ENCODE peak calls at places on chromosomes 16 and 17, in ten cellular contexts. One of them, this sample, is unnamed.

GRCh38 chr17:15444805-15445204 is 22.6 kb downstream of the CDRT4 start:
- DNase-seq in GM13977: no peak
- DNase-seq in smooth muscle cell of the brain vasculature: no peak
- DNase-seq in A549: no peak
- DNase-seq in sigmoid colon: peak; percentile 11
- DNase-seq in stimulated activated CD4-positive, alpha-beta T cell treated with anti-CD3 and anti-CD28 coated beads, Interleukin-2, amount 100 ng/mL, for 48 hours: no peak
- DNase-seq in gastrocnemius medialis: no peak
- DNase-seq in H1: no peak
- DNase-seq in NCI-H82: no peak
- DNase-seq in mucosa of descending colon: no peak
- DNase-seq in this sample: no peak

GRCh38 chr17:39199673-39199985 is 454 bp upstream of the RPL19 start:
- DNase-seq in stimulated activated CD4-positive, alpha-beta T cell treated with anti-CD3 and anti-CD28 coated beads, Interleukin-2, amount 100 ng/mL, for 48 hours: no peak
- DNase-seq in A549: no peak
- DNase-seq in smooth muscle cell of the brain vasculature: no peak
- DNase-seq in NCI-H82: no peak
- DNase-seq in H1: no peak
- DNase-seq in GM13977: no peak
- DNase-seq in sigmoid colon: no peak
- DNase-seq in mucosa of descending colon: peak; percentile 47
- DNase-seq in gastrocnemius medialis: no peak
- DNase-seq in this sample: no peak

GRCh38 chr17:72151565-72152391 is 31.0 kb downstream of the SOX9 start:
- DNase-seq in gastrocnemius medialis: no peak
- DNase-seq in GM13977: no peak
- DNase-seq in NCI-H82: no peak
- DNase-seq in mucosa of descending colon: peak; percentile 40
- DNase-seq in stimulated activated CD4-positive, alpha-beta T cell treated with anti-CD3 and anti-CD28 coated beads, Interleukin-2, amount 100 ng/mL, for 48 hours: no peak
- DNase-seq in smooth muscle cell of the brain vasculature: no peak
- DNase-seq in sigmoid colon: no peak
- DNase-seq in H1: no peak
- DNase-seq in A549: peak; percentile 98
- DNase-seq in this sample: no peak

GRCh38 chr17:45923511-45924268 is 29.3 kb downstream of the MAPT start:
- DNase-seq in smooth muscle cell of the brain vasculature: no peak
- DNase-seq in mucosa of descending colon: no peak
- DNase-seq in sigmoid colon: no peak
- DNase-seq in GM13977: no peak
- DNase-seq in gastrocnemius medialis: no peak
- DNase-seq in stimulated activated CD4-positive, alpha-beta T cell treated with anti-CD3 and anti-CD28 coated beads, Interleukin-2, amount 100 ng/mL, for 48 hours: no peak
- DNase-seq in H1: no peak
- DNase-seq in A549: no peak
- DNase-seq in NCI-H82: no peak
- DNase-seq in this sample: no peak

GRCh38 chr17:77501101-77501566 is 360.4 kb downstream of the SEC14L1 start:
- DNase-seq in NCI-H82: peak; percentile 74
- DNase-seq in sigmoid colon: peak; percentile 45
- DNase-seq in H1: no peak
- DNase-seq in gastrocnemius medialis: no peak
- DNase-seq in stimulated activated CD4-positive, alpha-beta T cell treated with anti-CD3 and anti-CD28 coated beads, Interleukin-2, amount 100 ng/mL, for 48 hours: peak; percentile 38
- DNase-seq in mucosa of descending colon: no peak
- DNase-seq in smooth muscle cell of the brain vasculature: no peak
- DNase-seq in A549: peak; percentile 57
- DNase-seq in GM13977: peak; percentile 57
- DNase-seq in this sample: peak; percentile 22

GRCh38 chr17:57861737-57862409 is 12.0 kb upstream of the MRPS23 start:
- DNase-seq in A549: peak; percentile 65
- DNase-seq in smooth muscle cell of the brain vasculature: no peak
- DNase-seq in gastrocnemius medialis: peak; percentile 58
- DNase-seq in stimulated activated CD4-positive, alpha-beta T cell treated with anti-CD3 and anti-CD28 coated beads, Interleukin-2, amount 100 ng/mL, for 48 hours: no peak
- DNase-seq in sigmoid colon: peak; percentile 89
- DNase-seq in NCI-H82: no peak
- DNase-seq in H1: no peak
- DNase-seq in GM13977: peak; percentile 42
- DNase-seq in mucosa of descending colon: peak; percentile 78
- DNase-seq in this sample: peak; percentile 85

GRCh38 chr17:7466644-7467341 is 12.6 kb downstream of the ZBTB4 start:
- DNase-seq in GM13977: no peak
- DNase-seq in gastrocnemius medialis: peak; percentile 42
- DNase-seq in sigmoid colon: peak; percentile 88
- DNase-seq in stimulated activated CD4-positive, alpha-beta T cell treated with anti-CD3 and anti-CD28 coated beads, Interleukin-2, amount 100 ng/mL, for 48 hours: no peak
- DNase-seq in H1: no peak
- DNase-seq in A549: no peak
- DNase-seq in NCI-H82: no peak
- DNase-seq in smooth muscle cell of the brain vasculature: no peak
- DNase-seq in mucosa of descending colon: no peak
- DNase-seq in this sample: peak; percentile 84

GRCh38 chr16:89115216-89115949 is 21.7 kb downstream of the ACSF3 start:
- DNase-seq in mucosa of descending colon: peak; percentile 78
- DNase-seq in GM13977: peak; percentile 80
- DNase-seq in A549: no peak
- DNase-seq in stimulated activated CD4-positive, alpha-beta T cell treated with anti-CD3 and anti-CD28 coated beads, Interleukin-2, amount 100 ng/mL, for 48 hours: peak; percentile 69
- DNase-seq in gastrocnemius medialis: peak; percentile 40
- DNase-seq in NCI-H82: no peak
- DNase-seq in H1: no peak
- DNase-seq in sigmoid colon: peak; percentile 84
- DNase-seq in smooth muscle cell of the brain vasculature: no peak
- DNase-seq in this sample: peak; percentile 91

GRCh38 chr17:74243013-74243755 is 29.8 kb downstream of the TTYH2 start:
- DNase-seq in gastrocnemius medialis: peak; percentile 54
- DNase-seq in NCI-H82: no peak
- DNase-seq in mucosa of descending colon: no peak
- DNase-seq in A549: no peak
- DNase-seq in sigmoid colon: no peak
- DNase-seq in H1: no peak
- DNase-seq in stimulated activated CD4-positive, alpha-beta T cell treated with anti-CD3 and anti-CD28 coated beads, Interleukin-2, amount 100 ng/mL, for 48 hours: no peak
- DNase-seq in smooth muscle cell of the brain vasculature: no peak
- DNase-seq in GM13977: no peak
- DNase-seq in this sample: peak; percentile 84

GRCh38 chr17:79065105-79065670 is 9.4 kb upstream of the ENGASE start:
- DNase-seq in mucosa of descending colon: peak; percentile 62
- DNase-seq in H1: no peak
- DNase-seq in stimulated activated CD4-positive, alpha-beta T cell treated with anti-CD3 and anti-CD28 coated beads, Interleukin-2, amount 100 ng/mL, for 48 hours: peak; percentile 53
- DNase-seq in NCI-H82: peak; percentile 64
- DNase-seq in gastrocnemius medialis: no peak
- DNase-seq in GM13977: no peak
- DNase-seq in sigmoid colon: peak; percentile 63
- DNase-seq in smooth muscle cell of the brain vasculature: no peak
- DNase-seq in A549: peak; percentile 73
- DNase-seq in this sample: no peak

GRCh38 chr16:56316545-56316944 is 108.8 kb downstream of the AMFR start:
- DNase-seq in mucosa of descending colon: no peak
- DNase-seq in sigmoid colon: no peak
- DNase-seq in smooth muscle cell of the brain vasculature: no peak
- DNase-seq in A549: no peak
- DNase-seq in GM13977: no peak
- DNase-seq in stimulated activated CD4-positive, alpha-beta T cell treated with anti-CD3 and anti-CD28 coated beads, Interleukin-2, amount 100 ng/mL, for 48 hours: no peak
- DNase-seq in gastrocnemius medialis: no peak
- DNase-seq in NCI-H82: no peak
- DNase-seq in H1: no peak
- DNase-seq in this sample: no peak

GRCh38 chr17:56717471-56717870 is 116.2 kb downstream of the C17orf67 start:
- DNase-seq in H1: no peak
- DNase-seq in A549: no peak
- DNase-seq in smooth muscle cell of the brain vasculature: no peak
- DNase-seq in GM13977: no peak
- DNase-seq in NCI-H82: no peak
- DNase-seq in stimulated activated CD4-positive, alpha-beta T cell treated with anti-CD3 and anti-CD28 coated beads, Interleukin-2, amount 100 ng/mL, for 48 hours: no peak
- DNase-seq in mucosa of descending colon: no peak
- DNase-seq in sigmoid colon: no peak
- DNase-seq in gastrocnemius medialis: no peak
- DNase-seq in this sample: no peak

GRCh38 chr16:16067127-16067526 is 117.7 kb downstream of the ABCC1 start:
- DNase-seq in GM13977: no peak
- DNase-seq in stimulated activated CD4-positive, alpha-beta T cell treated with anti-CD3 and anti-CD28 coated beads, Interleukin-2, amount 100 ng/mL, for 48 hours: no peak
- DNase-seq in gastrocnemius medialis: peak; percentile 82
- DNase-seq in NCI-H82: no peak
- DNase-seq in H1: no peak
- DNase-seq in sigmoid colon: peak; percentile 95
- DNase-seq in smooth muscle cell of the brain vasculature: no peak
- DNase-seq in A549: no peak
- DNase-seq in mucosa of descending colon: no peak
- DNase-seq in this sample: no peak

GRCh38 chr16:73018796-73019455 is 29.0 kb downstream of the ZFHX3 start:
- DNase-seq in smooth muscle cell of the brain vasculature: no peak
- DNase-seq in H1: no peak
- DNase-seq in gastrocnemius medialis: no peak
- DNase-seq in stimulated activated CD4-positive, alpha-beta T cell treated with anti-CD3 and anti-CD28 coated beads, Interleukin-2, amount 100 ng/mL, for 48 hours: no peak
- DNase-seq in GM13977: no peak
- DNase-seq in NCI-H82: no peak
- DNase-seq in A549: no peak
- DNase-seq in mucosa of descending colon: no peak
- DNase-seq in sigmoid colon: peak; percentile 19
- DNase-seq in this sample: no peak

GRCh38 chr16:84735846-84736586 is 36.2 kb downstream of the USP10 start:
- DNase-seq in smooth muscle cell of the brain vasculature: no peak
- DNase-seq in NCI-H82: no peak
- DNase-seq in mucosa of descending colon: peak; percentile 80
- DNase-seq in gastrocnemius medialis: no peak
- DNase-seq in sigmoid colon: no peak
- DNase-seq in stimulated activated CD4-positive, alpha-beta T cell treated with anti-CD3 and anti-CD28 coated beads, Interleukin-2, amount 100 ng/mL, for 48 hours: no peak
- DNase-seq in A549: no peak
- DNase-seq in H1: no peak
- DNase-seq in GM13977: no peak
- DNase-seq in this sample: no peak

GRCh38 chr16:64580558-64580957 is 541.3 kb downstream of the CDH11 start:
- DNase-seq in GM13977: no peak
- DNase-seq in sigmoid colon: no peak
- DNase-seq in gastrocnemius medialis: no peak
- DNase-seq in stimulated activated CD4-positive, alpha-beta T cell treated with anti-CD3 and anti-CD28 coated beads, Interleukin-2, amount 100 ng/mL, for 48 hours: no peak
- DNase-seq in mucosa of descending colon: no peak
- DNase-seq in H1: peak; percentile 1
- DNase-seq in smooth muscle cell of the brain vasculature: no peak
- DNase-seq in NCI-H82: no peak
- DNase-seq in A549: no peak
- DNase-seq in this sample: no peak

GRCh38 chr16:4882261-4882632 is 35.0 kb downstream of the UBN1 start:
- DNase-seq in mucosa of descending colon: no peak
- DNase-seq in H1: no peak
- DNase-seq in GM13977: no peak
- DNase-seq in sigmoid colon: no peak
- DNase-seq in stimulated activated CD4-positive, alpha-beta T cell treated with anti-CD3 and anti-CD28 coated beads, Interleukin-2, amount 100 ng/mL, for 48 hours: no peak
- DNase-seq in smooth muscle cell of the brain vasculature: peak; percentile 23
- DNase-seq in A549: no peak
- DNase-seq in gastrocnemius medialis: no peak
- DNase-seq in NCI-H82: peak; percentile 58
- DNase-seq in this sample: no peak

GRCh38 chr16:15466886-15467781 is 32.7 kb downstream of the BMERB1 start:
- DNase-seq in A549: peak; percentile 37
- DNase-seq in H1: no peak
- DNase-seq in gastrocnemius medialis: no peak
- DNase-seq in GM13977: no peak
- DNase-seq in NCI-H82: peak; percentile 51
- DNase-seq in stimulated activated CD4-positive, alpha-beta T cell treated with anti-CD3 and anti-CD28 coated beads, Interleukin-2, amount 100 ng/mL, for 48 hours: no peak
- DNase-seq in smooth muscle cell of the brain vasculature: no peak
- DNase-seq in sigmoid colon: no peak
- DNase-seq in mucosa of descending colon: no peak
- DNase-seq in this sample: no peak

GRCh38 chr16:85004587-85005205 is 6.6 kb downstream of the ZDHHC7 start:
- DNase-seq in mucosa of descending colon: no peak
- DNase-seq in smooth muscle cell of the brain vasculature: no peak
- DNase-seq in NCI-H82: no peak
- DNase-seq in gastrocnemius medialis: no peak
- DNase-seq in H1: no peak
- DNase-seq in sigmoid colon: no peak
- DNase-seq in GM13977: no peak
- DNase-seq in stimulated activated CD4-positive, alpha-beta T cell treated with anti-CD3 and anti-CD28 coated beads, Interleukin-2, amount 100 ng/mL, for 48 hours: no peak
- DNase-seq in A549: peak; percentile 71
- DNase-seq in this sample: no peak

GRCh38 chr17:73744411-73744810 is 100.2 kb upstream of the SDK2 start:
- DNase-seq in smooth muscle cell of the brain vasculature: no peak
- DNase-seq in A549: no peak
- DNase-seq in NCI-H82: peak; percentile 100
- DNase-seq in stimulated activated CD4-positive, alpha-beta T cell treated with anti-CD3 and anti-CD28 coated beads, Interleukin-2, amount 100 ng/mL, for 48 hours: no peak
- DNase-seq in mucosa of descending colon: no peak
- DNase-seq in gastrocnemius medialis: no peak
- DNase-seq in GM13977: no peak
- DNase-seq in H1: no peak
- DNase-seq in sigmoid colon: no peak
- DNase-seq in this sample: no peak

GRCh38 chr16:23679274-23679985 is 741 bp downstream of the PLK1 start:
- DNase-seq in stimulated activated CD4-positive, alpha-beta T cell treated with anti-CD3 and anti-CD28 coated beads, Interleukin-2, amount 100 ng/mL, for 48 hours: no peak
- DNase-seq in NCI-H82: peak; percentile 53
- DNase-seq in mucosa of descending colon: peak; percentile 69
- DNase-seq in gastrocnemius medialis: no peak
- DNase-seq in H1: no peak
- DNase-seq in smooth muscle cell of the brain vasculature: no peak
- DNase-seq in GM13977: peak; percentile 44
- DNase-seq in sigmoid colon: no peak
- DNase-seq in A549: peak; percentile 48
- DNase-seq in this sample: peak; percentile 77

GRCh38 chr16:23148513-23149266 is 562 bp downstream of the USP31 start:
- DNase-seq in gastrocnemius medialis: peak; percentile 72
- DNase-seq in A549: peak; percentile 59
- DNase-seq in NCI-H82: peak; percentile 58
- DNase-seq in smooth muscle cell of the brain vasculature: no peak
- DNase-seq in mucosa of descending colon: peak; percentile 89
- DNase-seq in sigmoid colon: peak; percentile 88
- DNase-seq in GM13977: peak; percentile 72
- DNase-seq in H1: no peak
- DNase-seq in stimulated activated CD4-positive, alpha-beta T cell treated with anti-CD3 and anti-CD28 coated beads, Interleukin-2, amount 100 ng/mL, for 48 hours: peak; percentile 40
- DNase-seq in this sample: peak; percentile 83

GRCh38 chr17:62178579-62178978 is 113.5 kb upstream of the MED13 start:
- DNase-seq in A549: peak; percentile 47
- DNase-seq in stimulated activated CD4-positive, alpha-beta T cell treated with anti-CD3 and anti-CD28 coated beads, Interleukin-2, amount 100 ng/mL, for 48 hours: no peak
- DNase-seq in sigmoid colon: no peak
- DNase-seq in smooth muscle cell of the brain vasculature: no peak
- DNase-seq in NCI-H82: no peak
- DNase-seq in mucosa of descending colon: no peak
- DNase-seq in H1: no peak
- DNase-seq in GM13977: no peak
- DNase-seq in gastrocnemius medialis: no peak
- DNase-seq in this sample: no peak

GRCh38 chr17:74360993-74361612 is 565 bp downstream of the BTBD17 start:
- DNase-seq in GM13977: no peak
- DNase-seq in smooth muscle cell of the brain vasculature: no peak
- DNase-seq in NCI-H82: peak; percentile 92
- DNase-seq in A549: no peak
- DNase-seq in mucosa of descending colon: no peak
- DNase-seq in stimulated activated CD4-positive, alpha-beta T cell treated with anti-CD3 and anti-CD28 coated beads, Interleukin-2, amount 100 ng/mL, for 48 hours: no peak
- DNase-seq in gastrocnemius medialis: no peak
- DNase-seq in H1: no peak
- DNase-seq in sigmoid colon: no peak
- DNase-seq in this sample: no peak

GRCh38 chr17:33560165-33560564 is 267.1 kb upstream of the ASIC2 start:
- DNase-seq in sigmoid colon: no peak
- DNase-seq in NCI-H82: no peak
- DNase-seq in stimulated activated CD4-positive, alpha-beta T cell treated with anti-CD3 and anti-CD28 coated beads, Interleukin-2, amount 100 ng/mL, for 48 hours: no peak
- DNase-seq in H1: no peak
- DNase-seq in smooth muscle cell of the brain vasculature: no peak
- DNase-seq in A549: no peak
- DNase-seq in mucosa of descending colon: no peak
- DNase-seq in gastrocnemius medialis: no peak
- DNase-seq in GM13977: no peak
- DNase-seq in this sample: no peak

GRCh38 chr16:85329059-85329812 is 217.0 kb upstream of the CIBAR2 start:
- DNase-seq in gastrocnemius medialis: no peak
- DNase-seq in stimulated activated CD4-positive, alpha-beta T cell treated with anti-CD3 and anti-CD28 coated beads, Interleukin-2, amount 100 ng/mL, for 48 hours: no peak
- DNase-seq in smooth muscle cell of the brain vasculature: no peak
- DNase-seq in sigmoid colon: no peak
- DNase-seq in NCI-H82: peak; percentile 94
- DNase-seq in GM13977: no peak
- DNase-seq in mucosa of descending colon: peak; percentile 66
- DNase-seq in H1: no peak
- DNase-seq in A549: no peak
- DNase-seq in this sample: no peak

GRCh38 chr16:87791295-87792204 is 25.8 kb upstream of the KLHDC4 start:
- DNase-seq in NCI-H82: peak; percentile 95
- DNase-seq in A549: no peak
- DNase-seq in smooth muscle cell of the brain vasculature: no peak
- DNase-seq in stimulated activated CD4-positive, alpha-beta T cell treated with anti-CD3 and anti-CD28 coated beads, Interleukin-2, amount 100 ng/mL, for 48 hours: no peak
- DNase-seq in sigmoid colon: no peak
- DNase-seq in H1: no peak
- DNase-seq in mucosa of descending colon: no peak
- DNase-seq in GM13977: no peak
- DNase-seq in gastrocnemius medialis: no peak
- DNase-seq in this sample: no peak

GRCh38 chr16:3785413-3785812 is 68.1 kb upstream of the TRAP1 start:
- DNase-seq in gastrocnemius medialis: no peak
- DNase-seq in A549: no peak
- DNase-seq in smooth muscle cell of the brain vasculature: no peak
- DNase-seq in NCI-H82: no peak
- DNase-seq in mucosa of descending colon: no peak
- DNase-seq in sigmoid colon: no peak
- DNase-seq in H1: no peak
- DNase-seq in stimulated activated CD4-positive, alpha-beta T cell treated with anti-CD3 and anti-CD28 coated beads, Interleukin-2, amount 100 ng/mL, for 48 hours: no peak
- DNase-seq in GM13977: no peak
- DNase-seq in this sample: no peak